ENCODE peak calls at places on chromosomes 4 and X, in four cellular contexts. K is lower lobe of right lung; S is T-helper 9 cell; D is activated naive CD8-positive, alpha-beta T cell treated with anti-CD3 and anti-CD28 coated beads, Interleukin-2, amount 50 U/mL, for 24 hours. M is an unnamed sample.

GRCh38 chrX:50747471-50747900 is 66.5 kb downstream of the SHROOM4 start:
- DNase-seq in K (no peak), S (no peak), D (peak; percentile 1), M (no peak)

GRCh38 chr4:134421734-134422133 is 220.1 kb upstream of the PABPC4L start:
- DNase-seq in D (no peak), K (no peak), S (no peak), M (no peak)

GRCh38 chrX:10534611-10535010 is 85.8 kb downstream of the MID1 start:
- DNase-seq in D (no peak), K (no peak), S (no peak), M (no peak)

GRCh38 chr4:108320066-108320465 is 151.3 kb upstream of the LEF1 start:
- DNase-seq in K (no peak), D (no peak), S (no peak), M (no peak)

GRCh38 chrX:105136786-105137185 is 83.7 kb downstream of the TEX13A start:
- DNase-seq in K (no peak), D (no peak), S (no peak), M (no peak)

GRCh38 chrX:72230290-72230689 is 8.5 kb downstream of the ERCC6L start:
- DNase-seq in S (no peak), D (no peak), K (no peak), M (no peak)

GRCh38 chrX:2183193-2183725 is 317.5 kb downstream of the DHRSX start:
- DNase-seq in D (no peak), K (no peak), S (no peak), M (no peak)

GRCh38 chr4:95188701-95189401 is 359.9 kb downstream of the UNC5C start:
- DNase-seq in S (no peak), D (no peak), K (no peak), M (no peak)

GRCh38 chrX:19889582-19890342 is 2.4 kb upstream of the SH3KBP1 start:
- DNase-seq in D (peak; percentile 40), K (no peak), S (peak; percentile 30), M (peak; percentile 31)

GRCh38 chr4:79164961-79165610 is 160.8 kb downstream of the NAA11 start:
- DNase-seq in K (no peak), S (no peak), D (no peak), M (no peak)

GRCh38 chr4:103478210-103478609 is 241.6 kb downstream of the TACR3 start:
- DNase-seq in D (no peak), S (no peak), K (no peak), M (no peak)

GRCh38 chr4:158622251-158622650 is 49.4 kb downstream of the C4orf46 start:
- DNase-seq in S (no peak), K (no peak), D (no peak), M (no peak)

GRCh38 chrX:153456161-153456560 is 10.3 kb upstream of the TREX2 start:
- DNase-seq in D (no peak), S (no peak), K (no peak), M (no peak)

GRCh38 chrX:12332786-12333347 is 194.6 kb downstream of the FRMPD4 start:
- DNase-seq in S (no peak), D (no peak), K (no peak), M (no peak)

GRCh38 chrX:50448565-50448964 is 22.1 kb downstream of the DGKK start:
- DNase-seq in D (no peak), S (no peak), K (no peak), M (no peak)

GRCh38 chrX:9566150-9566621 is 101.3 kb downstream of the TBL1X start:
- DNase-seq in K (no peak), D (peak; percentile 3), S (no peak), M (peak; percentile 4)

GRCh38 chr4:95729596-95729995 is 110.3 kb upstream of the PDHA2 start:
- DNase-seq in S (no peak), K (no peak), D (no peak), M (no peak)

GRCh38 chr4:187383181-187383580 is 612.4 kb upstream of the ZFP42 start:
- DNase-seq in S (no peak), D (no peak), K (no peak), M (no peak)